ENCODE peak calls at places on chromosome 9, in nine cellular contexts. One of them, this sample, is unnamed.
A peak's percentile ranks its signal among the peaks of the same experiment; 100 is the strongest.

GRCh38 chr9:105308448-105309412 is 64.3 kb downstream of the SLC44A1 start:
- DNase-seq in heart right ventricle: no peak
- DNase-seq in Peyer's patch: no peak
- DNase-seq in brain microvascular endothelial cell: no peak
- DNase-seq in DND-41: no peak
- DNase-seq in left ventricle myocardium inferior: no peak
- DNase-seq in right atrium auricular region: no peak
- DNase-seq in effector memory CD4-positive, alpha-beta T cell: no peak
- DNase-seq in lower lobe of right lung: no peak
- DNase-seq in this sample: peak; percentile 74

GRCh38 chr9:136626740-136627642 is 35.7 kb upstream of the EGFL7 start:
- DNase-seq in heart right ventricle: no peak
- DNase-seq in Peyer's patch: no peak
- DNase-seq in brain microvascular endothelial cell: no peak
- DNase-seq in DND-41: peak; percentile 58
- DNase-seq in left ventricle myocardium inferior: no peak
- DNase-seq in right atrium auricular region: no peak
- DNase-seq in effector memory CD4-positive, alpha-beta T cell: no peak
- DNase-seq in lower lobe of right lung: peak; percentile 51
- DNase-seq in this sample: no peak

GRCh38 chr9:86485359-86485758 is 131.1 kb upstream of the TUT7 start:
- DNase-seq in heart right ventricle: no peak
- DNase-seq in Peyer's patch: no peak
- DNase-seq in brain microvascular endothelial cell: no peak
- DNase-seq in DND-41: no peak
- DNase-seq in left ventricle myocardium inferior: no peak
- DNase-seq in right atrium auricular region: no peak
- DNase-seq in effector memory CD4-positive, alpha-beta T cell: no peak
- DNase-seq in lower lobe of right lung: no peak
- DNase-seq in this sample: no peak

GRCh38 chr9:130306826-130307666 is 41.5 kb downstream of the HMCN2 start:
- DNase-seq in heart right ventricle: no peak
- DNase-seq in Peyer's patch: no peak
- DNase-seq in brain microvascular endothelial cell: no peak
- DNase-seq in DND-41: no peak
- DNase-seq in left ventricle myocardium inferior: no peak
- DNase-seq in right atrium auricular region: no peak
- DNase-seq in effector memory CD4-positive, alpha-beta T cell: no peak
- DNase-seq in lower lobe of right lung: no peak
- DNase-seq in this sample: no peak

GRCh38 chr9:61674465-61674864 is 484.6 kb downstream of the SPATA31A7 start:
- DNase-seq in heart right ventricle: no peak
- DNase-seq in Peyer's patch: no peak
- DNase-seq in brain microvascular endothelial cell: no peak
- DNase-seq in DND-41: no peak
- DNase-seq in left ventricle myocardium inferior: no peak
- DNase-seq in right atrium auricular region: no peak
- DNase-seq in effector memory CD4-positive, alpha-beta T cell: no peak
- DNase-seq in lower lobe of right lung: no peak
- DNase-seq in this sample: no peak

GRCh38 chr9:108776920-108777650 is 78.7 kb downstream of the ACTL7B start:
- DNase-seq in heart right ventricle: no peak
- DNase-seq in Peyer's patch: no peak
- DNase-seq in brain microvascular endothelial cell: peak; percentile 87
- DNase-seq in DND-41: no peak
- DNase-seq in left ventricle myocardium inferior: no peak
- DNase-seq in right atrium auricular region: no peak
- DNase-seq in effector memory CD4-positive, alpha-beta T cell: no peak
- DNase-seq in lower lobe of right lung: no peak
- DNase-seq in this sample: no peak

GRCh38 chr9:122309861-122310260 is 45.2 kb downstream of the MRRF start:
- DNase-seq in heart right ventricle: no peak
- DNase-seq in Peyer's patch: no peak
- DNase-seq in brain microvascular endothelial cell: no peak
- DNase-seq in DND-41: no peak
- DNase-seq in left ventricle myocardium inferior: no peak
- DNase-seq in right atrium auricular region: no peak
- DNase-seq in effector memory CD4-positive, alpha-beta T cell: no peak
- DNase-seq in lower lobe of right lung: no peak
- DNase-seq in this sample: no peak

GRCh38 chr9:120040896-120041295 is 539.1 kb downstream of the CDK5RAP2 start:
- DNase-seq in heart right ventricle: no peak
- DNase-seq in Peyer's patch: no peak
- DNase-seq in brain microvascular endothelial cell: no peak
- DNase-seq in DND-41: no peak
- DNase-seq in left ventricle myocardium inferior: no peak
- DNase-seq in right atrium auricular region: no peak
- DNase-seq in effector memory CD4-positive, alpha-beta T cell: no peak
- DNase-seq in lower lobe of right lung: no peak
- DNase-seq in this sample: peak; percentile 60

GRCh38 chr9:2884308-2884707 is 40.4 kb upstream of the PUM3 start:
- DNase-seq in heart right ventricle: no peak
- DNase-seq in Peyer's patch: no peak
- DNase-seq in brain microvascular endothelial cell: no peak
- DNase-seq in DND-41: no peak
- DNase-seq in left ventricle myocardium inferior: no peak
- DNase-seq in right atrium auricular region: no peak
- DNase-seq in effector memory CD4-positive, alpha-beta T cell: no peak
- DNase-seq in lower lobe of right lung: no peak
- DNase-seq in this sample: no peak

GRCh38 chr9:85723220-85723619 is 18.5 kb downstream of the AGTPBP1 start:
- DNase-seq in heart right ventricle: peak; percentile 36
- DNase-seq in Peyer's patch: peak; percentile 27
- DNase-seq in brain microvascular endothelial cell: no peak
- DNase-seq in DND-41: peak; percentile 39
- DNase-seq in left ventricle myocardium inferior: peak; percentile 22
- DNase-seq in right atrium auricular region: no peak
- DNase-seq in effector memory CD4-positive, alpha-beta T cell: no peak
- DNase-seq in lower lobe of right lung: no peak
- DNase-seq in this sample: peak; percentile 57

GRCh38 chr9:95189230-95190098 is 128.0 kb downstream of the FANCC start:
- DNase-seq in heart right ventricle: no peak
- DNase-seq in Peyer's patch: no peak
- DNase-seq in brain microvascular endothelial cell: peak; percentile 85
- DNase-seq in DND-41: peak; percentile 26
- DNase-seq in left ventricle myocardium inferior: peak; percentile 23
- DNase-seq in right atrium auricular region: peak; percentile 64
- DNase-seq in effector memory CD4-positive, alpha-beta T cell: no peak
- DNase-seq in lower lobe of right lung: no peak
- DNase-seq in this sample: no peak

GRCh38 chr9:6549106-6549505 is 96.4 kb downstream of the GLDC start:
- DNase-seq in heart right ventricle: no peak
- DNase-seq in Peyer's patch: no peak
- DNase-seq in brain microvascular endothelial cell: no peak
- DNase-seq in DND-41: no peak
- DNase-seq in left ventricle myocardium inferior: no peak
- DNase-seq in right atrium auricular region: no peak
- DNase-seq in effector memory CD4-positive, alpha-beta T cell: no peak
- DNase-seq in lower lobe of right lung: no peak
- DNase-seq in this sample: no peak

GRCh38 chr9:20640331-20641187 is 18.3 kb upstream of the MLLT3 start:
- DNase-seq in heart right ventricle: peak; percentile 61
- DNase-seq in Peyer's patch: peak; percentile 68
- DNase-seq in brain microvascular endothelial cell: peak; percentile 13
- DNase-seq in DND-41: peak; percentile 98
- DNase-seq in left ventricle myocardium inferior: peak; percentile 65
- DNase-seq in right atrium auricular region: no peak
- DNase-seq in effector memory CD4-positive, alpha-beta T cell: peak; percentile 47
- DNase-seq in lower lobe of right lung: peak; percentile 51
- DNase-seq in this sample: peak; percentile 99

GRCh38 chr9:98790601-98791146 is 5.7 kb downstream of the ANKS6 start:
- DNase-seq in heart right ventricle: no peak
- DNase-seq in Peyer's patch: no peak
- DNase-seq in brain microvascular endothelial cell: no peak
- DNase-seq in DND-41: no peak
- DNase-seq in left ventricle myocardium inferior: no peak
- DNase-seq in right atrium auricular region: no peak
- DNase-seq in effector memory CD4-positive, alpha-beta T cell: no peak
- DNase-seq in lower lobe of right lung: no peak
- DNase-seq in this sample: no peak

GRCh38 chr9:126061575-126061974 is 265.1 kb upstream of the MVB12B start:
- DNase-seq in heart right ventricle: no peak
- DNase-seq in Peyer's patch: no peak
- DNase-seq in brain microvascular endothelial cell: no peak
- DNase-seq in DND-41: no peak
- DNase-seq in left ventricle myocardium inferior: no peak
- DNase-seq in right atrium auricular region: no peak
- DNase-seq in effector memory CD4-positive, alpha-beta T cell: no peak
- DNase-seq in lower lobe of right lung: no peak
- DNase-seq in this sample: no peak

GRCh38 chr9:116806075-116806474 is 119.0 kb downstream of the TRIM32 start:
- DNase-seq in heart right ventricle: no peak
- DNase-seq in Peyer's patch: no peak
- DNase-seq in brain microvascular endothelial cell: peak; percentile 9
- DNase-seq in DND-41: peak; percentile 6
- DNase-seq in left ventricle myocardium inferior: no peak
- DNase-seq in right atrium auricular region: no peak
- DNase-seq in effector memory CD4-positive, alpha-beta T cell: no peak
- DNase-seq in lower lobe of right lung: no peak
- DNase-seq in this sample: peak; percentile 14

GRCh38 chr9:85478847-85479246 is 262.9 kb downstream of the AGTPBP1 start:
- DNase-seq in heart right ventricle: no peak
- DNase-seq in Peyer's patch: no peak
- DNase-seq in brain microvascular endothelial cell: no peak
- DNase-seq in DND-41: no peak
- DNase-seq in left ventricle myocardium inferior: no peak
- DNase-seq in right atrium auricular region: no peak
- DNase-seq in effector memory CD4-positive, alpha-beta T cell: no peak
- DNase-seq in lower lobe of right lung: no peak
- DNase-seq in this sample: no peak

GRCh38 chr9:89544280-89544664 is 46.4 kb upstream of the SEMA4D start:
- DNase-seq in heart right ventricle: no peak
- DNase-seq in Peyer's patch: no peak
- DNase-seq in brain microvascular endothelial cell: no peak
- DNase-seq in DND-41: no peak
- DNase-seq in left ventricle myocardium inferior: no peak
- DNase-seq in right atrium auricular region: no peak
- DNase-seq in effector memory CD4-positive, alpha-beta T cell: no peak
- DNase-seq in lower lobe of right lung: no peak
- DNase-seq in this sample: no peak

GRCh38 chr9:14180077-14180941 is 133.6 kb downstream of the NFIB start:
- DNase-seq in heart right ventricle: peak; percentile 35
- DNase-seq in Peyer's patch: no peak
- DNase-seq in brain microvascular endothelial cell: no peak
- DNase-seq in DND-41: no peak
- DNase-seq in left ventricle myocardium inferior: peak; percentile 41
- DNase-seq in right atrium auricular region: no peak
- DNase-seq in effector memory CD4-positive, alpha-beta T cell: no peak
- DNase-seq in lower lobe of right lung: no peak
- DNase-seq in this sample: no peak
- H3K4me3 ChIP-seq in heart right ventricle: peak overlapping the region; percentile 34
- H3K4me3 ChIP-seq in Peyer's patch: peak overlapping the region; percentile 25
- H3K4me3 ChIP-seq in brain microvascular endothelial cell: no peak overlapping the region
- H3K4me3 ChIP-seq in DND-41: no peak overlapping the region
- H3K4me3 ChIP-seq in left ventricle myocardium inferior: peak overlapping the region; percentile 44
- H3K4me3 ChIP-seq in right atrium auricular region: peak overlapping the region; percentile 5
- H3K4me3 ChIP-seq in effector memory CD4-positive, alpha-beta T cell: no peak overlapping the region
- H3K4me3 ChIP-seq in lower lobe of right lung: peak overlapping the region; percentile 15
- H3K4me3 ChIP-seq in this sample: no peak overlapping the region

DNA sequence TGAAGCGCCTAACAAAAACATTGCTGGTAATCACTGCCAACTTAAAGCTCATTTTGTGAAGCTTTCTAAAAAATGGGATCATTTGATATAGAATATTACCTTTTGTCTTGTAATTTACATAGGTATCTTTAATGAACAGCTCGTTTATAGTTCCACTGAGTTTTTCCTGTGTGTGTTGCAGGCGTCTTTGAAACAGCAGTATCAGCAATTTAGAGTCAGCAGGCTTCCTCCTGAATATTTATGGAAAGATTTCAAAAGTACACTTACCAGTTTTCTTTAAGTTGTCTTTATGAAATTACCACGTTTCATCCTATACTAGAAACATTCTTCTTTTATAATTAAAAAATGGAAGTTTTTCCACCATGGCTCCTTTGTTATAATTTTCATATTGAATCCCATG is 140.3 kb upstream of the GRIN3A start:
- DNase-seq in heart right ventricle: no peak
- DNase-seq in Peyer's patch: no peak
- DNase-seq in brain microvascular endothelial cell: no peak
- DNase-seq in DND-41: no peak
- DNase-seq in left ventricle myocardium inferior: no peak
- DNase-seq in right atrium auricular region: no peak
- DNase-seq in effector memory CD4-positive, alpha-beta T cell: no peak
- DNase-seq in lower lobe of right lung: no peak
- DNase-seq in this sample: no peak
- H3K4me3 ChIP-seq in heart right ventricle: no peak overlapping the region
- H3K4me3 ChIP-seq in Peyer's patch: no peak overlapping the region
- H3K4me3 ChIP-seq in brain microvascular endothelial cell: no peak overlapping the region
- H3K4me3 ChIP-seq in DND-41: no peak overlapping the region
- H3K4me3 ChIP-seq in left ventricle myocardium inferior: no peak overlapping the region
- H3K4me3 ChIP-seq in right atrium auricular region: no peak overlapping the region
- H3K4me3 ChIP-seq in effector memory CD4-positive, alpha-beta T cell: no peak overlapping the region
- H3K4me3 ChIP-seq in lower lobe of right lung: no peak overlapping the region
- H3K4me3 ChIP-seq in this sample: no peak overlapping the region

DNA sequence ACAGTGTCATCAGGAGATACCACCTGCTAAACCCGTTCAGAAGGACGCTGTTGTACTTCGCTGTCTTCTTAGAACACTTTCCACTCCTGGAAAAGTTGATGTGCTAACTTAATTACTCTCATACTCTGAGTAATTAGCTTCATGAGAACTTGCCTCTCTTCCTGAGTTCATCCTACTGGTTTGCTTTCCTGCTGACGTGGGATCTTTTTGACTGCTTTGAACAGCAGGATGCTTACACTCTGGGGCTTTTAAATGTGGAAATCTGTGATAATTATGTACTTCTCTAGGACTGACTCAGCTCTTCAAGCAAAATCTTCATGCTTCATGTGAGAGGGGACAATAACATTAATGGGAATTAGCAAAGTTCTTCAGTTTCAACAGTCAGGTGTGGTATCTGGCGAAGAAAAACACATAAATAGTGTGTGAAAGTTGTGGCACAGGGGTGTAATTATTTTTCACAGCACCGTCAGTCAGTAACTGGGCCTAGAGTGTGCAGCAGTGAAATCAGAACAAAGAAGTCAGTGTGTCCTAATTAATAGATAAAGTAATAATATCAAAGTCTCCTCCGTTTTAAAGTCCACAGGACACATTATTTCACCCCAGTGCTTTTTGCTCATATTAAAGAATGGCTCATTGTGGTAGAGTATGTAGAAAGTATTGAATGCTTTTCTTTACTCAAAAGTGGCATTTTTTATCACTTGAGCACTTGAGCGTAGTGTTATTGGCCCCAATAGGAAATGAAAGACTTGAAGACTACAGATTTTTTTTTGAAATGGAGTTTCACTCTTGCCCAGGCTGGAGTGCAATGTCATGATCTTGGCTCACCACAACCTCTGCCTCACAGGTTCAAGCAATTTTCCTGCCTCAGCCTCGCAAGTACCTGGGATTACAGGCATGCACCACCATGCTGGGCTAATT is 140.9 kb upstream of the DMRT1 start:
- DNase-seq in heart right ventricle: no peak
- DNase-seq in Peyer's patch: no peak
- DNase-seq in brain microvascular endothelial cell: no peak
- DNase-seq in DND-41: no peak
- DNase-seq in left ventricle myocardium inferior: no peak
- DNase-seq in right atrium auricular region: no peak
- DNase-seq in effector memory CD4-positive, alpha-beta T cell: no peak
- DNase-seq in lower lobe of right lung: no peak
- DNase-seq in this sample: no peak
- H3K4me3 ChIP-seq in heart right ventricle: no peak overlapping the region
- H3K4me3 ChIP-seq in Peyer's patch: no peak overlapping the region
- H3K4me3 ChIP-seq in brain microvascular endothelial cell: no peak overlapping the region
- H3K4me3 ChIP-seq in DND-41: no peak overlapping the region
- H3K4me3 ChIP-seq in left ventricle myocardium inferior: no peak overlapping the region
- H3K4me3 ChIP-seq in right atrium auricular region: no peak overlapping the region
- H3K4me3 ChIP-seq in effector memory CD4-positive, alpha-beta T cell: no peak overlapping the region
- H3K4me3 ChIP-seq in lower lobe of right lung: no peak overlapping the region
- H3K4me3 ChIP-seq in this sample: no peak overlapping the region

GRCh38 chr9:38227061-38227540 is 158.1 kb upstream of the SHB start:
- DNase-seq in heart right ventricle: peak; percentile 27
- DNase-seq in Peyer's patch: peak; percentile 33
- DNase-seq in brain microvascular endothelial cell: peak; percentile 76
- DNase-seq in DND-41: peak; percentile 93
- DNase-seq in left ventricle myocardium inferior: no peak
- DNase-seq in right atrium auricular region: no peak
- DNase-seq in effector memory CD4-positive, alpha-beta T cell: no peak
- DNase-seq in lower lobe of right lung: peak; percentile 55
- DNase-seq in this sample: peak; percentile 97
- H3K4me3 ChIP-seq in heart right ventricle: no peak overlapping the region
- H3K4me3 ChIP-seq in Peyer's patch: no peak overlapping the region
- H3K4me3 ChIP-seq in brain microvascular endothelial cell: peak overlapping the region; percentile 5
- H3K4me3 ChIP-seq in DND-41: no peak overlapping the region
- H3K4me3 ChIP-seq in left ventricle myocardium inferior: no peak overlapping the region
- H3K4me3 ChIP-seq in right atrium auricular region: no peak overlapping the region
- H3K4me3 ChIP-seq in effector memory CD4-positive, alpha-beta T cell: peak overlapping the region; percentile 41
- H3K4me3 ChIP-seq in lower lobe of right lung: no peak overlapping the region
- H3K4me3 ChIP-seq in this sample: peak overlapping the region; percentile 62

This sample was measured in Jurkat, Clone E6-1.